ENCODE peak calls at places on chromosomes 7 and 10, in nine cellular contexts. O is substantia nigra; M is colonic mucosa; C is RWPE1; F is stimulated activated naive B cell treated with anti-CD40 and anti-IgM and Interleukin-4, amounts not matched to agents 10 μg/mL and 1 μg/mL and 100 μg/mL, for 72 hours; K is activated CD4-positive, CD25-positive, alpha-beta regulatory T cell; U is NCI-H774; Y is EL; N is kidney glomerular epithelial cell. G is an unnamed sample.

GRCh38 chr10:131638049-131638448 is 262.8 kb upstream of the PPP2R2D start:
- DNase-seq in Y (no peak), O (no peak), U (no peak), N (no peak), F (no peak), C (no peak), K (no peak), M (no peak), G (no peak)

GRCh38 chr7:925601-926000 is 28.9 kb downstream of the ADAP1 start:
- DNase-seq in C (no peak), K (no peak), F (no peak), Y (no peak), U (no peak), N (no peak), O (peak), M (peak), G (no peak)

GRCh38 chr10:24009736-24010135 is 199.2 kb upstream of the KIAA1217 start:
- DNase-seq in K (no peak), Y (no peak), O (no peak), M (no peak), C (no peak), U (no peak), F (no peak), N (no peak), G (no peak)

GRCh38 chr10:49290131-49290530 is 8.8 kb upstream of the C10orf71 start:
- DNase-seq in Y (no peak), F (no peak), C (no peak), O (no peak), U (no peak), M (no peak), N (no peak), K (no peak), G (no peak)

GRCh38 chr7:70857793-70858545 is 274.0 kb upstream of the GALNT17 start:
- DNase-seq in K (no peak), N (no peak), F (no peak), C (no peak), O (no peak), Y (no peak), M (no peak), U (no peak), G (no peak)

GRCh38 chr10:77801474-77802238 is 124.9 kb downstream of the DLG5 start:
- DNase-seq in N (no peak), C (peak), Y (peak), F (no peak), U (no peak), M (no peak), O (no peak), K (no peak), G (peak)

GRCh38 chr7:23972057-23972456 is 262.0 kb downstream of the STK31 start:
- DNase-seq in K (no peak), O (no peak), M (no peak), F (no peak), C (no peak), U (no peak), N (no peak), Y (no peak), G (no peak)

GRCh38 chr7:46705416-46706255 is 784.6 kb upstream of the IGFBP3 start:
- DNase-seq in N (peak), K (no peak), F (no peak), M (no peak), U (no peak), Y (peak), C (no peak), O (no peak), G (no peak)

GRCh38 chr7:24974026-24974832 is 5.7 kb downstream of the OSBPL3 start:
- DNase-seq in K (no peak), N (no peak), O (no peak), Y (no peak), F (no peak), M (no peak), C (no peak), U (no peak), G (no peak)